ENCODE peak calls at places on chromosome 10, in seven cellular contexts. One of them, this sample, is unnamed.

GRCh38 chr10:36416513-36416912 is 708.9 kb upstream of the ANKRD30A start:
- DNase-seq in lower lobe of right lung: no peak
- DNase-seq in tibial nerve: no peak
- DNase-seq in activated T-helper 2 cell treated with anti-CD3 and anti-CD28 coated beads, Interferon-gamma antibody, Interleukin-2, Interleukin-4, amounts not matched to agents 10 μg/mL and 5 μg/mL and 100 μg/mL, durations not matched to agents 14 hours and 24 hours and 36 hours: no peak
- DNase-seq in colonic mucosa: no peak
- DNase-seq in fibroblast of pulmonary artery: no peak
- DNase-seq in T-helper 9 cell: no peak
- DNase-seq in this sample: no peak

GRCh38 chr10:132406181-132406580 is 9.2 kb downstream of the PWWP2B start:
- DNase-seq in lower lobe of right lung: peak; percentile 41
- DNase-seq in tibial nerve: no peak
- DNase-seq in activated T-helper 2 cell treated with anti-CD3 and anti-CD28 coated beads, Interferon-gamma antibody, Interleukin-2, Interleukin-4, amounts not matched to agents 10 μg/mL and 5 μg/mL and 100 μg/mL, durations not matched to agents 14 hours and 24 hours and 36 hours: no peak
- DNase-seq in colonic mucosa: no peak
- DNase-seq in fibroblast of pulmonary artery: no peak
- DNase-seq in T-helper 9 cell: no peak
- DNase-seq in this sample: no peak

GRCh38 chr10:101397140-101397539 is 43.2 kb downstream of the BTRC start:
- DNase-seq in lower lobe of right lung: no peak
- DNase-seq in tibial nerve: no peak
- DNase-seq in activated T-helper 2 cell treated with anti-CD3 and anti-CD28 coated beads, Interferon-gamma antibody, Interleukin-2, Interleukin-4, amounts not matched to agents 10 μg/mL and 5 μg/mL and 100 μg/mL, durations not matched to agents 14 hours and 24 hours and 36 hours: peak; percentile 27
- DNase-seq in colonic mucosa: no peak
- DNase-seq in fibroblast of pulmonary artery: peak; percentile 90
- DNase-seq in T-helper 9 cell: no peak
- DNase-seq in this sample: no peak

GRCh38 chr10:79331709-79332108 is 15.6 kb upstream of the PPIF start:
- DNase-seq in lower lobe of right lung: peak; percentile 55
- DNase-seq in tibial nerve: no peak
- DNase-seq in activated T-helper 2 cell treated with anti-CD3 and anti-CD28 coated beads, Interferon-gamma antibody, Interleukin-2, Interleukin-4, amounts not matched to agents 10 μg/mL and 5 μg/mL and 100 μg/mL, durations not matched to agents 14 hours and 24 hours and 36 hours: peak; percentile 71
- DNase-seq in colonic mucosa: no peak
- DNase-seq in fibroblast of pulmonary artery: peak; percentile 57
- DNase-seq in T-helper 9 cell: peak; percentile 52
- DNase-seq in this sample: peak; percentile 56

GRCh38 chr10:131638481-131639278 is 262.1 kb upstream of the PPP2R2D start:
- DNase-seq in lower lobe of right lung: no peak
- DNase-seq in tibial nerve: no peak
- DNase-seq in activated T-helper 2 cell treated with anti-CD3 and anti-CD28 coated beads, Interferon-gamma antibody, Interleukin-2, Interleukin-4, amounts not matched to agents 10 μg/mL and 5 μg/mL and 100 μg/mL, durations not matched to agents 14 hours and 24 hours and 36 hours: no peak
- DNase-seq in colonic mucosa: no peak
- DNase-seq in fibroblast of pulmonary artery: no peak
- DNase-seq in T-helper 9 cell: no peak
- DNase-seq in this sample: no peak

GRCh38 chr10:130363051-130363450 is 226.9 kb downstream of the GLRX3 start:
- DNase-seq in lower lobe of right lung: no peak
- DNase-seq in tibial nerve: no peak
- DNase-seq in activated T-helper 2 cell treated with anti-CD3 and anti-CD28 coated beads, Interferon-gamma antibody, Interleukin-2, Interleukin-4, amounts not matched to agents 10 μg/mL and 5 μg/mL and 100 μg/mL, durations not matched to agents 14 hours and 24 hours and 36 hours: no peak
- DNase-seq in colonic mucosa: no peak
- DNase-seq in fibroblast of pulmonary artery: no peak
- DNase-seq in T-helper 9 cell: no peak
- DNase-seq in this sample: no peak

GRCh38 chr10:7300327-7300726 is 110.5 kb downstream of the SFMBT2 start:
- DNase-seq in lower lobe of right lung: no peak
- DNase-seq in tibial nerve: no peak
- DNase-seq in activated T-helper 2 cell treated with anti-CD3 and anti-CD28 coated beads, Interferon-gamma antibody, Interleukin-2, Interleukin-4, amounts not matched to agents 10 μg/mL and 5 μg/mL and 100 μg/mL, durations not matched to agents 14 hours and 24 hours and 36 hours: no peak
- DNase-seq in colonic mucosa: no peak
- DNase-seq in fibroblast of pulmonary artery: peak; percentile 23
- DNase-seq in T-helper 9 cell: no peak
- DNase-seq in this sample: no peak

GRCh38 chr10:54797636-54798395 is 3.2 kb downstream of the PCDH15 start:
- DNase-seq in lower lobe of right lung: no peak
- DNase-seq in tibial nerve: no peak
- DNase-seq in activated T-helper 2 cell treated with anti-CD3 and anti-CD28 coated beads, Interferon-gamma antibody, Interleukin-2, Interleukin-4, amounts not matched to agents 10 μg/mL and 5 μg/mL and 100 μg/mL, durations not matched to agents 14 hours and 24 hours and 36 hours: no peak
- DNase-seq in colonic mucosa: no peak
- DNase-seq in fibroblast of pulmonary artery: peak; percentile 4
- DNase-seq in T-helper 9 cell: no peak
- DNase-seq in this sample: no peak

GRCh38 chr10:11685787-11686218 is 56.4 kb upstream of the ECHDC3 start:
- DNase-seq in lower lobe of right lung: peak; percentile 84
- DNase-seq in tibial nerve: peak; percentile 57
- DNase-seq in activated T-helper 2 cell treated with anti-CD3 and anti-CD28 coated beads, Interferon-gamma antibody, Interleukin-2, Interleukin-4, amounts not matched to agents 10 μg/mL and 5 μg/mL and 100 μg/mL, durations not matched to agents 14 hours and 24 hours and 36 hours: no peak
- DNase-seq in colonic mucosa: peak; percentile 92
- DNase-seq in fibroblast of pulmonary artery: peak; percentile 56
- DNase-seq in T-helper 9 cell: peak; percentile 16
- DNase-seq in this sample: peak; percentile 37

GRCh38 chr10:93235686-93236085 is 162.0 kb downstream of the CYP26A1 start:
- DNase-seq in lower lobe of right lung: no peak
- DNase-seq in tibial nerve: no peak
- DNase-seq in activated T-helper 2 cell treated with anti-CD3 and anti-CD28 coated beads, Interferon-gamma antibody, Interleukin-2, Interleukin-4, amounts not matched to agents 10 μg/mL and 5 μg/mL and 100 μg/mL, durations not matched to agents 14 hours and 24 hours and 36 hours: no peak
- DNase-seq in colonic mucosa: no peak
- DNase-seq in fibroblast of pulmonary artery: peak; percentile 52
- DNase-seq in T-helper 9 cell: no peak
- DNase-seq in this sample: no peak

GRCh38 chr10:74924251-74924954 is 98.0 kb downstream of the KAT6B start:
- DNase-seq in lower lobe of right lung: no peak
- DNase-seq in tibial nerve: no peak
- DNase-seq in activated T-helper 2 cell treated with anti-CD3 and anti-CD28 coated beads, Interferon-gamma antibody, Interleukin-2, Interleukin-4, amounts not matched to agents 10 μg/mL and 5 μg/mL and 100 μg/mL, durations not matched to agents 14 hours and 24 hours and 36 hours: no peak
- DNase-seq in colonic mucosa: no peak
- DNase-seq in fibroblast of pulmonary artery: peak; percentile 93
- DNase-seq in T-helper 9 cell: no peak
- DNase-seq in this sample: no peak

GRCh38 chr10:119489572-119490326 is 52.8 kb downstream of the RGS10 start:
- DNase-seq in lower lobe of right lung: no peak
- DNase-seq in tibial nerve: peak; percentile 17
- DNase-seq in activated T-helper 2 cell treated with anti-CD3 and anti-CD28 coated beads, Interferon-gamma antibody, Interleukin-2, Interleukin-4, amounts not matched to agents 10 μg/mL and 5 μg/mL and 100 μg/mL, durations not matched to agents 14 hours and 24 hours and 36 hours: peak; percentile 46
- DNase-seq in colonic mucosa: peak; percentile 54
- DNase-seq in fibroblast of pulmonary artery: peak; percentile 34
- DNase-seq in T-helper 9 cell: peak; percentile 54
- DNase-seq in this sample: peak; percentile 71

GRCh38 chr10:26437637-26438461 is at the start of gene APBB1IP:
- DNase-seq in lower lobe of right lung: peak; percentile 94
- DNase-seq in tibial nerve: peak; percentile 55
- DNase-seq in activated T-helper 2 cell treated with anti-CD3 and anti-CD28 coated beads, Interferon-gamma antibody, Interleukin-2, Interleukin-4, amounts not matched to agents 10 μg/mL and 5 μg/mL and 100 μg/mL, durations not matched to agents 14 hours and 24 hours and 36 hours: peak; percentile 52
- DNase-seq in colonic mucosa: peak; percentile 60
- DNase-seq in fibroblast of pulmonary artery: peak; percentile 7
- DNase-seq in T-helper 9 cell: peak; percentile 18
- DNase-seq in this sample: no peak

GRCh38 chr10:79202188-79203013 is 133.6 kb downstream of the ZMIZ1 start:
- DNase-seq in lower lobe of right lung: peak; percentile 75
- DNase-seq in tibial nerve: no peak
- DNase-seq in activated T-helper 2 cell treated with anti-CD3 and anti-CD28 coated beads, Interferon-gamma antibody, Interleukin-2, Interleukin-4, amounts not matched to agents 10 μg/mL and 5 μg/mL and 100 μg/mL, durations not matched to agents 14 hours and 24 hours and 36 hours: peak; percentile 18
- DNase-seq in colonic mucosa: no peak
- DNase-seq in fibroblast of pulmonary artery: peak; percentile 44
- DNase-seq in T-helper 9 cell: peak; percentile 15
- DNase-seq in this sample: peak; percentile 48

GRCh38 chr10:557792-558328 is 131.6 kb downstream of the DIP2C start:
- DNase-seq in lower lobe of right lung: no peak
- DNase-seq in tibial nerve: no peak
- DNase-seq in activated T-helper 2 cell treated with anti-CD3 and anti-CD28 coated beads, Interferon-gamma antibody, Interleukin-2, Interleukin-4, amounts not matched to agents 10 μg/mL and 5 μg/mL and 100 μg/mL, durations not matched to agents 14 hours and 24 hours and 36 hours: peak; percentile 11
- DNase-seq in colonic mucosa: no peak
- DNase-seq in fibroblast of pulmonary artery: no peak
- DNase-seq in T-helper 9 cell: peak; percentile 32
- DNase-seq in this sample: no peak

GRCh38 chr10:99682752-99683151 is 23.4 kb downstream of the ENTPD7 start:
- DNase-seq in lower lobe of right lung: no peak
- DNase-seq in tibial nerve: no peak
- DNase-seq in activated T-helper 2 cell treated with anti-CD3 and anti-CD28 coated beads, Interferon-gamma antibody, Interleukin-2, Interleukin-4, amounts not matched to agents 10 μg/mL and 5 μg/mL and 100 μg/mL, durations not matched to agents 14 hours and 24 hours and 36 hours: no peak
- DNase-seq in colonic mucosa: no peak
- DNase-seq in fibroblast of pulmonary artery: peak; percentile 12
- DNase-seq in T-helper 9 cell: no peak
- DNase-seq in this sample: no peak

GRCh38 chr10:78180306-78180705 is 146.6 kb downstream of the RPS24 start:
- DNase-seq in lower lobe of right lung: no peak
- DNase-seq in tibial nerve: no peak
- DNase-seq in activated T-helper 2 cell treated with anti-CD3 and anti-CD28 coated beads, Interferon-gamma antibody, Interleukin-2, Interleukin-4, amounts not matched to agents 10 μg/mL and 5 μg/mL and 100 μg/mL, durations not matched to agents 14 hours and 24 hours and 36 hours: no peak
- DNase-seq in colonic mucosa: no peak
- DNase-seq in fibroblast of pulmonary artery: no peak
- DNase-seq in T-helper 9 cell: no peak
- DNase-seq in this sample: no peak

GRCh38 chr10:97407211-97407951 is 6.2 kb upstream of the RRP12 start:
- DNase-seq in lower lobe of right lung: peak; percentile 76
- DNase-seq in tibial nerve: peak; percentile 42
- DNase-seq in activated T-helper 2 cell treated with anti-CD3 and anti-CD28 coated beads, Interferon-gamma antibody, Interleukin-2, Interleukin-4, amounts not matched to agents 10 μg/mL and 5 μg/mL and 100 μg/mL, durations not matched to agents 14 hours and 24 hours and 36 hours: peak; percentile 57
- DNase-seq in colonic mucosa: peak; percentile 69
- DNase-seq in fibroblast of pulmonary artery: peak; percentile 86
- DNase-seq in T-helper 9 cell: peak; percentile 24
- DNase-seq in this sample: peak; percentile 65